ENCODE peak calls at places on chromosomes 16 and 17, in four cellular contexts. One of them, this sample, is unnamed.

GRCh38 chr17:78652024-78652423 is 74.8 kb upstream of the DNAH17 start:
- DNase-seq in NB4: no peak
- DNase-seq in left lobe of liver: no peak
- DNase-seq in choroid plexus epithelial cell: no peak
- DNase-seq in this sample: no peak

GRCh38 chr17:62119373-62119772 is 54.3 kb upstream of the MED13 start:
- DNase-seq in left lobe of liver: no peak
- DNase-seq in NB4: no peak
- DNase-seq in choroid plexus epithelial cell: no peak
- DNase-seq in this sample: no peak

GRCh38 chr17:75783803-75784472 is 668 bp upstream of the UNK start:
- DNase-seq in left lobe of liver: peak; percentile 65
- DNase-seq in choroid plexus epithelial cell: no peak
- DNase-seq in NB4: no peak
- DNase-seq in this sample: no peak

GRCh38 chr16:72312862-72313261 is 140.9 kb upstream of the PMFBP1 start:
- DNase-seq in left lobe of liver: no peak
- DNase-seq in choroid plexus epithelial cell: peak; percentile 43
- DNase-seq in NB4: no peak
- DNase-seq in this sample: no peak

GRCh38 chr17:64002658-64003525 is 4.7 kb downstream of the PRR29 start:
- DNase-seq in choroid plexus epithelial cell: no peak
- DNase-seq in left lobe of liver: no peak
- DNase-seq in NB4: no peak
- DNase-seq in this sample: no peak

GRCh38 chr17:13792314-13792713 is 190.6 kb upstream of the HS3ST3A1 start:
- DNase-seq in NB4: no peak
- DNase-seq in left lobe of liver: no peak
- DNase-seq in choroid plexus epithelial cell: peak; percentile 42
- DNase-seq in this sample: no peak

GRCh38 chr16:86984286-86984685 is 332.9 kb downstream of the C16orf95 start:
- DNase-seq in left lobe of liver: no peak
- DNase-seq in NB4: no peak
- DNase-seq in choroid plexus epithelial cell: no peak
- DNase-seq in this sample: no peak

GRCh38 chr17:47204722-47205418 is 4.3 kb upstream of the MYL4 start:
- DNase-seq in left lobe of liver: no peak
- DNase-seq in choroid plexus epithelial cell: no peak
- DNase-seq in NB4: peak; percentile 60
- DNase-seq in this sample: peak; percentile 48

GRCh38 chr16:83682126-83682857 is 125.5 kb upstream of the HSBP1 start:
- DNase-seq in choroid plexus epithelial cell: no peak
- DNase-seq in NB4: no peak
- DNase-seq in left lobe of liver: no peak
- DNase-seq in this sample: no peak

This sample was measured in HS-27A.